ENCODE peak calls at places on chromosomes 3 and 15, in eight cellular contexts. P is heart left ventricle, X is ovary, A is testis, Q is H54, U is body of pancreas, K is spleen, V is esophagus squamous epithelium. N is an unnamed sample.

GRCh38 chr3:57145852-57146251 is 19.3 kb downstream of the IL17RD start:
- DNase-seq in A (no peak), X (no peak), U (no peak), V (no peak), P (no peak), Q (no peak), K (no peak), N (no peak)

GRCh38 chr3:38606561-38606960 is 42.9 kb downstream of the SCN5A start:
- DNase-seq in Q (no peak), X (no peak), V (no peak), A (no peak), K (peak), U (no peak), P (no peak), N (no peak)

GRCh38 chr3:39639344-39640236 is 169.8 kb upstream of the MYRIP start:
- DNase-seq in Q (peak), P (no peak), K (no peak), A (no peak), U (no peak), X (no peak), V (no peak), N (no peak)

GRCh38 chr15:66770518-66771350 is 68.7 kb downstream of the SMAD6 start:
- DNase-seq in V (no peak), A (no peak), K (peak), P (no peak), X (no peak), U (no peak), Q (no peak), N (no peak)

GRCh38 chr3:172152869-172153268 is 113.5 kb downstream of the FNDC3B start:
- DNase-seq in Q (no peak), U (peak), P (no peak), A (no peak), X (no peak), V (no peak), K (no peak), N (no peak)

GRCh38 chr15:49154799-49155109 is 645 bp downstream of the COPS2 start:
- DNase-seq in A (no peak), U (no peak), Q (no peak), V (no peak), P (no peak), X (no peak), K (no peak), N (no peak)

GRCh38 chr3:179005706-179006105 is 65.9 kb downstream of the ZMAT3 start:
- DNase-seq in X (no peak), K (no peak), Q (no peak), V (no peak), U (no peak), A (no peak), P (no peak), N (no peak)

GRCh38 chr15:50219820-50220219 is 37.8 kb downstream of the SLC27A2 start:
- DNase-seq in P (no peak), V (no peak), Q (no peak), A (no peak), X (no peak), U (no peak), K (no peak), N (no peak)

GRCh38 chr15:25862469-25863066 is 559 bp downstream of the ATP10A start:
- DNase-seq in K (no peak), U (peak), A (no peak), V (no peak), X (no peak), Q (no peak), P (no peak), N (no peak)

GRCh38 chr3:127097009-127097350 is 96.0 kb upstream of the PRR23E start:
- DNase-seq in A (no peak), K (peak), Q (no peak), V (no peak), X (no peak), U (no peak), P (no peak), N (no peak)

GRCh38 chr3:67045711-67046465 is 47.8 kb downstream of the KBTBD8 start:
- DNase-seq in K (no peak), P (no peak), U (no peak), X (no peak), Q (no peak), A (no peak), V (no peak), N (no peak)

GRCh38 chr3:113006350-113007056 is 15.7 kb downstream of the GTPBP8 start:
- DNase-seq in Q (no peak), K (no peak), A (no peak), V (no peak), P (no peak), X (no peak), U (no peak), N (no peak)

GRCh38 chr3:98972155-98972554 is 70.7 kb upstream of the DCBLD2 start:
- DNase-seq in U (no peak), Q (no peak), K (no peak), V (no peak), P (no peak), X (no peak), A (no peak), N (no peak)

GRCh38 chr3:81516042-81516441 is 245.4 kb downstream of the GBE1 start:
- DNase-seq in K (no peak), U (no peak), A (no peak), P (no peak), Q (no peak), V (no peak), X (no peak), N (no peak)

GRCh38 chr15:56987286-56987685 is 68.8 kb downstream of the TCF12 start:
- DNase-seq in Q (no peak), P (no peak), K (no peak), U (no peak), A (no peak), V (no peak), X (no peak), N (no peak)

GRCh38 chr3:84967767-84968581 is 9.2 kb downstream of the CADM2 start:
- DNase-seq in A (no peak), U (no peak), Q (no peak), V (no peak), K (no peak), P (no peak), X (no peak), N (peak)

GRCh38 chr15:83123529-83123928 is 16.1 kb downstream of the TM6SF1 start:
- DNase-seq in Q (no peak), X (no peak), A (no peak), P (no peak), U (no peak), V (no peak), K (no peak), N (no peak)

GRCh38 chr3:33146791-33147445 is 33.1 kb downstream of the CRTAP start:
- DNase-seq in V (no peak), A (no peak), U (no peak), X (no peak), P (no peak), Q (no peak), K (no peak), N (no peak)

GRCh38 chr3:26622634-26623408 is at the start of gene LRRC3B:
- DNase-seq in X (no peak), P (peak), Q (no peak), U (no peak), K (no peak), V (no peak), A (no peak), N (no peak)

GRCh38 chr15:88882745-88883144 is 12.6 kb downstream of the HAPLN3 start:
- DNase-seq in K (no peak), U (no peak), V (no peak), X (no peak), P (no peak), A (no peak), Q (no peak), N (no peak)

GRCh38 chr3:48747703-48748102 is 30.7 kb upstream of the IP6K2 start:
- DNase-seq in X (no peak), V (no peak), K (no peak), A (no peak), Q (no peak), P (peak), U (no peak), N (no peak)

GRCh38 chr3:197901626-197902025 is 48.4 kb upstream of the RPL35A start:
- DNase-seq in Q (no peak), U (no peak), V (no peak), P (no peak), X (no peak), K (no peak), A (no peak), N (no peak)

GRCh38 chr3:31687020-31687802 is 154.5 kb downstream of the STT3B start:
- DNase-seq in U (no peak), K (no peak), P (no peak), A (no peak), X (no peak), Q (no peak), V (no peak), N (no peak)

GRCh38 chr3:27728195-27729087 is 6.3 kb upstream of the EOMES start:
- DNase-seq in V (no peak), A (no peak), X (no peak), Q (no peak), U (peak), K (peak), P (no peak), N (no peak)

GRCh38 chr15:74783072-74783807 is 1.4 kb downstream of the CSK start:
- DNase-seq in X (no peak), Q (no peak), A (no peak), K (peak), V (no peak), P (no peak), U (peak), N (no peak)

GRCh38 chr3:13171704-13172643 is 98.7 kb upstream of the IQSEC1 start:
- DNase-seq in A (no peak), V (no peak), U (no peak), K (no peak), X (no peak), Q (no peak), P (peak), N (no peak)

GRCh38 chr3:39126532-39127071 is 19.1 kb downstream of the TTC21A start:
- DNase-seq in V (no peak), K (peak), X (peak), U (peak), P (no peak), A (peak), Q (no peak), N (no peak)

GRCh38 chr15:50166216-50166615 is 15.8 kb upstream of the SLC27A2 start:
- DNase-seq in U (no peak), K (no peak), A (no peak), X (no peak), P (no peak), Q (peak), V (no peak), N (no peak)

GRCh38 chr3:40237892-40238571 is 71.5 kb upstream of the EIF1B start:
- DNase-seq in P (peak), K (no peak), V (no peak), U (no peak), A (peak), Q (no peak), X (no peak), N (no peak)

GRCh38 chr15:22902578-22902977 is 64.1 kb downstream of the NIPA2 start:
- DNase-seq in X (no peak), P (no peak), U (no peak), Q (no peak), K (peak), V (no peak), A (no peak), N (no peak)

GRCh38 chr15:59904450-59904979 is 99.6 kb upstream of the FOXB1 start:
- DNase-seq in U (no peak), Q (no peak), A (no peak), P (no peak), X (no peak), V (no peak), K (no peak), N (no peak)

GRCh38 chr15:29316422-29316821 is 46.8 kb upstream of the NSMCE3 start:
- DNase-seq in X (no peak), P (no peak), A (no peak), U (no peak), V (no peak), K (no peak), Q (no peak), N (no peak)

GRCh38 chr3:159732172-159733111 is 256.2 kb upstream of the IL12A start:
- DNase-seq in K (no peak), U (no peak), A (no peak), V (no peak), P (no peak), X (no peak), Q (no peak), N (no peak)

GRCh38 chr3:37243811-37244748 is 69.7 kb upstream of the LRRFIP2 start:
- DNase-seq in A (peak), K (peak), P (peak), U (peak), V (peak), X (peak), Q (peak), N (peak)

GRCh38 chr3:51384730-51385473 is at the start of gene MANF:
- DNase-seq in U (peak), A (peak), P (peak), V (peak), Q (peak), X (peak), K (peak), N (peak)
- TF ChIP-seq POLR2A in U (peak), A (peak), P (peak), V (peak), Q (peak), X (peak), K (peak), N (no peak)

GRCh38 chr3:50237133-50237651 is 1.2 kb downstream of the GNAI2 start:
- DNase-seq in A (no peak), Q (no peak), X (no peak), U (no peak), K (peak), V (no peak), P (no peak), N (no peak)
- TF ChIP-seq POLR2A in A (no peak), Q (peak), X (no peak), U (no peak), K (no peak), V (no peak), P (no peak), N (no peak)

GRCh38 chr15:100958326-100959065 is 39.3 kb downstream of the LRRK1 start:
- DNase-seq in K (no peak), X (no peak), P (no peak), U (no peak), Q (peak), V (no peak), A (no peak), N (no peak)
- TF ChIP-seq POLR2A in K (no peak), X (no peak), P (no peak), U (no peak), Q (no peak), V (no peak), A (no peak), N (no peak)

GRCh38 chr3:53846134-53846850 is at the start of the genes CHDH and IL17RB:
- DNase-seq in Q (no peak), V (no peak), K (peak), P (peak), A (peak), U (peak), X (peak), N (no peak)
- TF ChIP-seq POLR2A in Q (no peak), V (no peak), K (no peak), P (no peak), A (no peak), U (peak), X (no peak), N (no peak)

DNA sequence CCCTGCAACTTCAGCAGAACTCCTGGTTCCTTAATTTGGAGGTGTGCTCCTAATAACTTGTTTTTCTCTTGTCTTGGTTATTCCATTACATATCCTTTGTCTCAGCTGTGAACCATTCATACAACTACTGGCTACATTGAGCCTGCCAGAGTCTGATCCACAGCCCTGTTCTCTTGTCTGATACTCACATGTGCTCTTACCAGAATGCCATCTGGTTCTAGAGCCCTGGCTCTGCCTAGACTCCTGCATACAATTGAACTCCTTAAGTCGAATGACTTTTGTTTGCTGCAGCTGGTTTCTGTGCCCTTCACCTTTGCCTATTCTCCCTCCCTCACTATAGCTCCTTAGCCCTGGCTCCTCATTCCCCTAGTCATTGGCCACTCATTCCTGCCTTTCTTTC is 85.5 kb downstream of the LRRC28 start:
- DNase-seq in K (no peak), U (no peak), A (no peak), V (no peak), P (no peak), Q (no peak), X (no peak), N (no peak)
- TF ChIP-seq POLR2A in K (no peak), U (no peak), A (no peak), V (no peak), P (no peak), Q (no peak), X (no peak), N (no peak)

GRCh38 chr15:40240619-40241304 is 1.9 kb downstream of the PAK6 start:
- DNase-seq in Q (no peak), U (no peak), A (no peak), K (peak), V (no peak), P (no peak), X (no peak), N (no peak)
- TF ChIP-seq POLR2A in Q (no peak), U (no peak), A (no peak), K (no peak), V (peak), P (no peak), X (no peak), N (no peak)

DNA sequence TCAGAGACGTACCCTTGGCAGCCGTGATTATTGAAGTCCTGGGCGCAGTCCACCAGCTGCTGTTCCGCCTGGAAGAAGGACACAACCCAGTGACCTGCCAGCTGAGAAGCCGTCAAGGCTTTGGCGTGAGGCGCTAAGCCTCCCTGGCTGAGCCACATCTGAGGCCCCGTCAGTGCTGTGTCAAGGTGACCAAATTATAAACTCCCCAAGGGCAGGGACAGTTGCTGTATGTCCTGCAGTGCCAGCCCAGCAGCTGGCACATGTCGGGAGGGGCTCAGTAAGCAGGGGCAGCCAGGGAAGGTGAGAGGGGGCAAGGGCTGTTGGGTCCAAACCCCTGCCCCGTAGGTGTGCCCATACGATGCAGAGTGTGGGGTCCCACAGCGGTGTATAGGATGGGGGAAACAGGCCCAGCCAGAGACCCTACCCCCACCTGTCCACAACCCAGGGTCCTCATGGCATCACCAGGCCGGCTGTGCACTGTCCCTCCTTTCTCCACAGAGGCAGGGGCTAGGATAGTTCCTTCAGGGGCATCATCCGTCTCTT is 13.3 kb downstream of the CTSH start:
- DNase-seq in A (no peak), U (no peak), V (no peak), X (no peak), Q (no peak), K (peak), P (no peak), N (no peak)
- TF ChIP-seq POLR2A in A (no peak), U (no peak), V (no peak), X (no peak), Q (no peak), K (no peak), P (no peak), N (no peak)

DNA sequence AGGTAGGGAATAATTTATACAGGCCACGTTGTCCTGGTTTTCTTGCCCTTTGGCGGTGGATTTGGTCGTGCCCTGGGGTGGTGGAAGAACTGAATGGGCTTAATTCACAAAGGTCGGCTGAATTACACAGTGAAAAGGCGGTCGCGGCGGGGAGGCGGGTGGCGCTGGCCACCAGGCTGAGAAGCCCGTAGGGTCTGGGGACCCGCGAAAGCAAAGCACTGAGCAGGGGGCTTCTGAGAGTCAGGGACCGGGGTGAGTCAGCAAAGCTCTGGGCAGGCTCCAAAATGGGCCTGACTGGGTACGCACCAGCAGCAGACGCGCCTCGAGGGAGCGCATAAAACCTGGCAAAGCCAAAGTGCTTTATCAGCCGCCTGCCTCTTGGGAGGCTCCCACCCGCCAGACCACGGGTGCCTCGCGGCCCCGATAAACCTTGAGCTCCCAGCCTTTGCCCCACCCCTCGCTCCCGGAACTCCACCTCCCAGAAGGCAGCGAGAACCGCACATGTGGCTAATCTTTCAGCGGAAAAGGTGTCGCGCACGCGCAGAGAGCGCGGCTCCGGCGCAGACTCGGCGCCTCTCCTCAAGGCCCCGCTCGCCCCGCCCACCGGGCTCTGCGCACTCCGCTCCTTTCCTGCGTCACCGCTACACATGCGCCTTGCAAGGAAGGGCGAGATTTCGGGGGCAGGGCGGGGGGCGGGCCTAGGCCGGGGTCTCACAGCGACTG is 377 bp upstream of the ABCF3 start:
- DNase-seq in V (peak), P (peak), X (peak), A (peak), Q (peak), U (peak), K (peak), N (peak)
- TF ChIP-seq POLR2A in V (no peak), P (peak), X (no peak), A (no peak), Q (no peak), U (no peak), K (no peak), N (no peak)